ENCODE peak calls at places on chromosomes 11 and 22, in eight cellular contexts. S is mucosa of gallbladder, J is BJ, H is kidney epithelial cell, N is posterior cingulate gyrus, B is IMR-90, W is RPMI7951, K is brain microvascular endothelial cell. O is an unnamed sample.

GRCh38 chr11:57516061-57516443 is 550 bp upstream of the SLC43A1 start:
- DNase-seq in S (no peak), J (no peak), H (no peak), N (no peak), B (no peak), W (no peak), K (no peak), O (no peak)

GRCh38 chr11:69317401-69318092 is 23.6 kb downstream of the MYEOV start:
- DNase-seq in S (no peak), J (no peak), H (no peak), N (no peak), B (peak), W (peak), K (peak), O (no peak)

GRCh38 chr11:9601041-9601875 is 27.8 kb downstream of the WEE1 start:
- DNase-seq in S (no peak), J (no peak), H (no peak), N (no peak), B (peak), W (peak), K (peak), O (peak)

GRCh38 chr11:24819863-24820434 is 323.1 kb downstream of the LUZP2 start:
- DNase-seq in S (no peak), J (no peak), H (no peak), N (no peak), B (no peak), W (no peak), K (no peak), O (no peak)

GRCh38 chr11:26149585-26149984 is 182.3 kb upstream of the ANO3 start:
- DNase-seq in S (no peak), J (no peak), H (no peak), N (no peak), B (no peak), W (no peak), K (no peak), O (no peak)

GRCh38 chr22:27144345-27144744 is 487.0 kb downstream of the MIAT start:
- DNase-seq in S (no peak), J (no peak), H (no peak), N (no peak), B (no peak), W (no peak), K (no peak), O (no peak)

GRCh38 chr11:66393954-66394353 is 22.4 kb upstream of the SLC29A2 start:
- DNase-seq in S (no peak), J (no peak), H (no peak), N (no peak), B (no peak), W (no peak), K (no peak), O (no peak)

GRCh38 chr11:119155733-119156492 is 7.1 kb downstream of the ABCG4 start:
- DNase-seq in S (no peak), J (no peak), H (no peak), N (no peak), B (no peak), W (peak), K (no peak), O (no peak)

GRCh38 chr11:115939726-115940421 is 435.7 kb upstream of the CADM1 start:
- DNase-seq in S (no peak), J (no peak), H (no peak), N (no peak), B (no peak), W (no peak), K (no peak), O (no peak)

GRCh38 chr11:17550455-17551346 is 3.6 kb downstream of the OTOG start:
- DNase-seq in S (no peak), J (no peak), H (no peak), N (no peak), B (no peak), W (no peak), K (no peak), O (no peak)

GRCh38 chr11:125343732-125344131 is 152.3 kb downstream of the FEZ1 start:
- DNase-seq in S (no peak), J (no peak), H (no peak), N (no peak), B (peak), W (peak), K (peak), O (no peak)

GRCh38 chr22:17366830-17367229 is 2.4 kb upstream of the CECR2 start:
- DNase-seq in S (no peak), J (no peak), H (no peak), N (peak), B (no peak), W (no peak), K (no peak), O (no peak)

GRCh38 chr22:44526431-44527115 is 28.5 kb upstream of the RTL6 start:
- DNase-seq in S (no peak), J (no peak), H (no peak), N (no peak), B (no peak), W (peak), K (no peak), O (no peak)

GRCh38 chr22:20651286-20651685 is 122.6 kb upstream of the SERPIND1 start:
- DNase-seq in S (peak), J (no peak), H (no peak), N (no peak), B (no peak), W (no peak), K (no peak), O (no peak)

GRCh38 chr11:67014343-67014742 is 8.6 kb upstream of the SYT12 start:
- DNase-seq in S (no peak), J (no peak), H (no peak), N (no peak), B (no peak), W (no peak), K (no peak), O (no peak)

GRCh38 chr11:11640996-11641395 is 19.2 kb upstream of the GALNT18 start:
- DNase-seq in S (no peak), J (no peak), H (no peak), N (peak), B (no peak), W (no peak), K (no peak), O (no peak)

GRCh38 chr22:17797721-17798559 is 23.7 kb upstream of the BID start:
- DNase-seq in S (no peak), J (no peak), H (no peak), N (no peak), B (no peak), W (no peak), K (no peak), O (no peak)

GRCh38 chr22:42222140-42222539 is 48.3 kb downstream of the TCF20 start:
- DNase-seq in S (no peak), J (no peak), H (no peak), N (no peak), B (no peak), W (no peak), K (no peak), O (no peak)

GRCh38 chr22:41517172-41518047 is 26.9 kb downstream of the POLR3H start:
- DNase-seq in S (peak), J (no peak), H (peak), N (peak), B (peak), W (peak), K (peak), O (no peak)

GRCh38 chr11:75773595-75774353 is 5.2 kb downstream of the DGAT2 start:
- DNase-seq in S (no peak), J (no peak), H (no peak), N (no peak), B (no peak), W (no peak), K (no peak), O (no peak)

GRCh38 chr22:45034821-45035220 is 25.0 kb upstream of the PHF21B start:
- DNase-seq in S (no peak), J (no peak), H (no peak), N (no peak), B (no peak), W (no peak), K (no peak), O (no peak)

GRCh38 chr11:3153291-3153861 is 11.7 kb downstream of the OSBPL5 start:
- DNase-seq in S (peak), J (peak), H (no peak), N (no peak), B (peak), W (peak), K (peak), O (no peak)

GRCh38 chr22:31020334-31020733 is 51.3 kb downstream of the TUG1 start:
- DNase-seq in S (no peak), J (no peak), H (no peak), N (no peak), B (no peak), W (no peak), K (no peak), O (no peak)

GRCh38 chr11:123194308-123195181 is 503 bp downstream of the CLMP start:
- DNase-seq in S (no peak), J (no peak), H (no peak), N (no peak), B (peak), W (peak), K (no peak), O (no peak)

GRCh38 chr11:32109138-32109537 is 18.3 kb downstream of the RCN1 start:
- DNase-seq in S (no peak), J (no peak), H (no peak), N (no peak), B (peak), W (peak), K (peak), O (no peak)

GRCh38 chr11:26583550-26583949 is 11.5 kb upstream of the MUC15 start:
- DNase-seq in S (peak), J (no peak), H (no peak), N (no peak), B (no peak), W (no peak), K (peak), O (no peak)

GRCh38 chr11:26753738-26754504 is 32.1 kb upstream of the SLC5A12 start:
- DNase-seq in S (peak), J (peak), H (no peak), N (peak), B (peak), W (peak), K (peak), O (no peak)

GRCh38 chr22:17063372-17064106 is 21.3 kb upstream of the IL17RA start:
- DNase-seq in S (no peak), J (no peak), H (no peak), N (no peak), B (no peak), W (no peak), K (no peak), O (no peak)

GRCh38 chr11:130197386-130198035 is 37.9 kb downstream of the ST14 start:
- DNase-seq in S (no peak), J (no peak), H (no peak), N (no peak), B (no peak), W (peak), K (no peak), O (no peak)

GRCh38 chr11:129457321-129457720 is 81.7 kb downstream of the BARX2 start:
- DNase-seq in S (no peak), J (no peak), H (no peak), N (no peak), B (no peak), W (no peak), K (no peak), O (no peak)

GRCh38 chr11:126262216-126262615 is 6.5 kb downstream of the SRPRA start:
- DNase-seq in S (no peak), J (no peak), H (no peak), N (no peak), B (no peak), W (no peak), K (no peak), O (no peak)

GRCh38 chr22:47811971-47812370 is 1049.5 kb downstream of the TBC1D22A start:
- DNase-seq in S (no peak), J (no peak), H (no peak), N (no peak), B (no peak), W (no peak), K (no peak), O (no peak)

GRCh38 chr11:1193326-1194230 is 29.3 kb upstream of the MUC5B start:
- DNase-seq in S (no peak), J (no peak), H (no peak), N (no peak), B (no peak), W (no peak), K (no peak), O (no peak)

GRCh38 chr11:129733981-129734380 is 81.7 kb upstream of the TMEM45B start:
- DNase-seq in S (no peak), J (no peak), H (no peak), N (no peak), B (no peak), W (no peak), K (no peak), O (no peak)

GRCh38 chr11:42311944-42312343 is 852.5 kb upstream of the LRRC4C start:
- DNase-seq in S (no peak), J (no peak), H (no peak), N (no peak), B (no peak), W (no peak), K (no peak), O (no peak)

GRCh38 chr11:2366271-2366670 is 10.8 kb upstream of the CD81 start:
- DNase-seq in S (no peak), J (no peak), H (no peak), N (peak), B (no peak), W (peak), K (no peak), O (no peak)

O was measured in central memory CD4-positive, alpha-beta T cell.